ENCODE peak calls at places on chromosomes 4 and X, in ten cellular contexts. One of them, this sample, is unnamed.
A peak's percentile ranks its signal among the peaks of the same experiment; 100 is the strongest.

GRCh38 chrX:54157561-54157960 is 25.5 kb downstream of the FAM120C start:
- DNase-seq in posterior cingulate gyrus: no peak
- DNase-seq in cardiac septum: no peak
- DNase-seq in CD8-positive, alpha-beta memory T cell: no peak
- DNase-seq in mucosa of gallbladder: no peak
- DNase-seq in activated CD4-positive, alpha-beta T cell treated with anti-CD3 and anti-CD28 coated beads, Interleukin-2, amount 10 ng/mL, durations not matched to agents 24 days and 14 days: no peak
- DNase-seq in upper lobe of right lung: no peak
- DNase-seq in tibial nerve: no peak
- DNase-seq in AG08396: no peak
- DNase-seq in central memory CD4-positive, alpha-beta T cell: no peak
- DNase-seq in this sample: no peak

GRCh38 chr4:128769011-128769410 is 40.5 kb upstream of the JADE1 start:
- DNase-seq in posterior cingulate gyrus: no peak
- DNase-seq in cardiac septum: no peak
- DNase-seq in CD8-positive, alpha-beta memory T cell: no peak
- DNase-seq in mucosa of gallbladder: no peak
- DNase-seq in activated CD4-positive, alpha-beta T cell treated with anti-CD3 and anti-CD28 coated beads, Interleukin-2, amount 10 ng/mL, durations not matched to agents 24 days and 14 days: no peak
- DNase-seq in upper lobe of right lung: no peak
- DNase-seq in tibial nerve: no peak
- DNase-seq in AG08396: no peak
- DNase-seq in central memory CD4-positive, alpha-beta T cell: no peak
- DNase-seq in this sample: no peak

GRCh38 chr4:3873446-3874415 is 107.5 kb downstream of the ADRA2C start:
- DNase-seq in posterior cingulate gyrus: no peak
- DNase-seq in cardiac septum: peak; percentile 38
- DNase-seq in CD8-positive, alpha-beta memory T cell: peak; percentile 33
- DNase-seq in mucosa of gallbladder: no peak
- DNase-seq in activated CD4-positive, alpha-beta T cell treated with anti-CD3 and anti-CD28 coated beads, Interleukin-2, amount 10 ng/mL, durations not matched to agents 24 days and 14 days: no peak
- DNase-seq in upper lobe of right lung: peak; percentile 57
- DNase-seq in tibial nerve: no peak
- DNase-seq in AG08396: no peak
- DNase-seq in central memory CD4-positive, alpha-beta T cell: no peak
- DNase-seq in this sample: no peak

GRCh38 chrX:122567911-122568310 is 616.2 kb upstream of the GRIA3 start:
- DNase-seq in posterior cingulate gyrus: no peak
- DNase-seq in cardiac septum: no peak
- DNase-seq in CD8-positive, alpha-beta memory T cell: no peak
- DNase-seq in mucosa of gallbladder: no peak
- DNase-seq in activated CD4-positive, alpha-beta T cell treated with anti-CD3 and anti-CD28 coated beads, Interleukin-2, amount 10 ng/mL, durations not matched to agents 24 days and 14 days: no peak
- DNase-seq in upper lobe of right lung: no peak
- DNase-seq in tibial nerve: no peak
- DNase-seq in AG08396: no peak
- DNase-seq in central memory CD4-positive, alpha-beta T cell: no peak
- DNase-seq in this sample: no peak

GRCh38 chr4:149910177-149910576 is 94.5 kb upstream of the IQCM start:
- DNase-seq in posterior cingulate gyrus: no peak
- DNase-seq in cardiac septum: no peak
- DNase-seq in CD8-positive, alpha-beta memory T cell: no peak
- DNase-seq in mucosa of gallbladder: no peak
- DNase-seq in activated CD4-positive, alpha-beta T cell treated with anti-CD3 and anti-CD28 coated beads, Interleukin-2, amount 10 ng/mL, durations not matched to agents 24 days and 14 days: no peak
- DNase-seq in upper lobe of right lung: no peak
- DNase-seq in tibial nerve: no peak
- DNase-seq in AG08396: no peak
- DNase-seq in central memory CD4-positive, alpha-beta T cell: no peak
- DNase-seq in this sample: no peak

GRCh38 chr4:101393256-101393655 is 45.9 kb upstream of the PPP3CA start:
- DNase-seq in posterior cingulate gyrus: no peak
- DNase-seq in cardiac septum: no peak
- DNase-seq in CD8-positive, alpha-beta memory T cell: no peak
- DNase-seq in mucosa of gallbladder: no peak
- DNase-seq in activated CD4-positive, alpha-beta T cell treated with anti-CD3 and anti-CD28 coated beads, Interleukin-2, amount 10 ng/mL, durations not matched to agents 24 days and 14 days: no peak
- DNase-seq in upper lobe of right lung: no peak
- DNase-seq in tibial nerve: no peak
- DNase-seq in AG08396: peak; percentile 25
- DNase-seq in central memory CD4-positive, alpha-beta T cell: no peak
- DNase-seq in this sample: no peak

GRCh38 chr4:182067828-182068227 is 175.4 kb upstream of the TENM3 start:
- DNase-seq in posterior cingulate gyrus: no peak
- DNase-seq in cardiac septum: no peak
- DNase-seq in CD8-positive, alpha-beta memory T cell: no peak
- DNase-seq in mucosa of gallbladder: no peak
- DNase-seq in activated CD4-positive, alpha-beta T cell treated with anti-CD3 and anti-CD28 coated beads, Interleukin-2, amount 10 ng/mL, durations not matched to agents 24 days and 14 days: no peak
- DNase-seq in upper lobe of right lung: no peak
- DNase-seq in tibial nerve: no peak
- DNase-seq in AG08396: no peak
- DNase-seq in central memory CD4-positive, alpha-beta T cell: no peak
- DNase-seq in this sample: no peak

GRCh38 chr4:86957214-86957613 is 22.4 kb downstream of the AFF1 start:
- DNase-seq in posterior cingulate gyrus: no peak
- DNase-seq in cardiac septum: no peak
- DNase-seq in CD8-positive, alpha-beta memory T cell: no peak
- DNase-seq in mucosa of gallbladder: no peak
- DNase-seq in activated CD4-positive, alpha-beta T cell treated with anti-CD3 and anti-CD28 coated beads, Interleukin-2, amount 10 ng/mL, durations not matched to agents 24 days and 14 days: no peak
- DNase-seq in upper lobe of right lung: no peak
- DNase-seq in tibial nerve: no peak
- DNase-seq in AG08396: peak; percentile 50
- DNase-seq in central memory CD4-positive, alpha-beta T cell: no peak
- DNase-seq in this sample: no peak

GRCh38 chr4:76178296-76178695 is 30.1 kb upstream of the NUP54 start:
- DNase-seq in posterior cingulate gyrus: no peak
- DNase-seq in cardiac septum: no peak
- DNase-seq in CD8-positive, alpha-beta memory T cell: no peak
- DNase-seq in mucosa of gallbladder: no peak
- DNase-seq in activated CD4-positive, alpha-beta T cell treated with anti-CD3 and anti-CD28 coated beads, Interleukin-2, amount 10 ng/mL, durations not matched to agents 24 days and 14 days: no peak
- DNase-seq in upper lobe of right lung: no peak
- DNase-seq in tibial nerve: no peak
- DNase-seq in AG08396: no peak
- DNase-seq in central memory CD4-positive, alpha-beta T cell: no peak
- DNase-seq in this sample: no peak

GRCh38 chrX:9316096-9316495 is 148.8 kb upstream of the TBL1X start:
- DNase-seq in posterior cingulate gyrus: no peak
- DNase-seq in cardiac septum: no peak
- DNase-seq in CD8-positive, alpha-beta memory T cell: no peak
- DNase-seq in mucosa of gallbladder: peak; percentile 36
- DNase-seq in activated CD4-positive, alpha-beta T cell treated with anti-CD3 and anti-CD28 coated beads, Interleukin-2, amount 10 ng/mL, durations not matched to agents 24 days and 14 days: no peak
- DNase-seq in upper lobe of right lung: no peak
- DNase-seq in tibial nerve: no peak
- DNase-seq in AG08396: no peak
- DNase-seq in central memory CD4-positive, alpha-beta T cell: no peak
- DNase-seq in this sample: no peak

GRCh38 chr4:145487626-145488025 is 6.0 kb downstream of the SMAD1 start:
- DNase-seq in posterior cingulate gyrus: no peak
- DNase-seq in cardiac septum: no peak
- DNase-seq in CD8-positive, alpha-beta memory T cell: no peak
- DNase-seq in mucosa of gallbladder: no peak
- DNase-seq in activated CD4-positive, alpha-beta T cell treated with anti-CD3 and anti-CD28 coated beads, Interleukin-2, amount 10 ng/mL, durations not matched to agents 24 days and 14 days: peak; percentile 67
- DNase-seq in upper lobe of right lung: no peak
- DNase-seq in tibial nerve: no peak
- DNase-seq in AG08396: no peak
- DNase-seq in central memory CD4-positive, alpha-beta T cell: no peak
- DNase-seq in this sample: no peak

GRCh38 chr4:108081251-108081650 is 87.5 kb downstream of the LEF1 start:
- DNase-seq in posterior cingulate gyrus: no peak
- DNase-seq in cardiac septum: no peak
- DNase-seq in CD8-positive, alpha-beta memory T cell: no peak
- DNase-seq in mucosa of gallbladder: no peak
- DNase-seq in activated CD4-positive, alpha-beta T cell treated with anti-CD3 and anti-CD28 coated beads, Interleukin-2, amount 10 ng/mL, durations not matched to agents 24 days and 14 days: peak; percentile 74
- DNase-seq in upper lobe of right lung: no peak
- DNase-seq in tibial nerve: no peak
- DNase-seq in AG08396: no peak
- DNase-seq in central memory CD4-positive, alpha-beta T cell: peak; percentile 3
- DNase-seq in this sample: no peak

GRCh38 chrX:148960060-148960459 is 459.6 kb downstream of the AFF2 start:
- DNase-seq in posterior cingulate gyrus: no peak
- DNase-seq in cardiac septum: no peak
- DNase-seq in CD8-positive, alpha-beta memory T cell: no peak
- DNase-seq in mucosa of gallbladder: peak; percentile 43
- DNase-seq in activated CD4-positive, alpha-beta T cell treated with anti-CD3 and anti-CD28 coated beads, Interleukin-2, amount 10 ng/mL, durations not matched to agents 24 days and 14 days: no peak
- DNase-seq in upper lobe of right lung: no peak
- DNase-seq in tibial nerve: no peak
- DNase-seq in AG08396: no peak
- DNase-seq in central memory CD4-positive, alpha-beta T cell: no peak
- DNase-seq in this sample: no peak

GRCh38 chr4:28686618-28687017 is 1826.0 kb downstream of the STIM2 start:
- DNase-seq in posterior cingulate gyrus: peak; percentile 25
- DNase-seq in cardiac septum: no peak
- DNase-seq in CD8-positive, alpha-beta memory T cell: no peak
- DNase-seq in mucosa of gallbladder: no peak
- DNase-seq in activated CD4-positive, alpha-beta T cell treated with anti-CD3 and anti-CD28 coated beads, Interleukin-2, amount 10 ng/mL, durations not matched to agents 24 days and 14 days: no peak
- DNase-seq in upper lobe of right lung: no peak
- DNase-seq in tibial nerve: no peak
- DNase-seq in AG08396: peak; percentile 3
- DNase-seq in central memory CD4-positive, alpha-beta T cell: no peak
- DNase-seq in this sample: no peak

GRCh38 chrX:35166023-35166422 is 223.4 kb downstream of the FAM47B start:
- DNase-seq in posterior cingulate gyrus: no peak
- DNase-seq in cardiac septum: no peak
- DNase-seq in CD8-positive, alpha-beta memory T cell: no peak
- DNase-seq in mucosa of gallbladder: no peak
- DNase-seq in activated CD4-positive, alpha-beta T cell treated with anti-CD3 and anti-CD28 coated beads, Interleukin-2, amount 10 ng/mL, durations not matched to agents 24 days and 14 days: no peak
- DNase-seq in upper lobe of right lung: no peak
- DNase-seq in tibial nerve: no peak
- DNase-seq in AG08396: no peak
- DNase-seq in central memory CD4-positive, alpha-beta T cell: no peak
- DNase-seq in this sample: no peak

GRCh38 chrX:68697036-68697435 is 49.6 kb downstream of the STARD8 start:
- DNase-seq in posterior cingulate gyrus: no peak
- DNase-seq in cardiac septum: no peak
- DNase-seq in CD8-positive, alpha-beta memory T cell: no peak
- DNase-seq in mucosa of gallbladder: no peak
- DNase-seq in activated CD4-positive, alpha-beta T cell treated with anti-CD3 and anti-CD28 coated beads, Interleukin-2, amount 10 ng/mL, durations not matched to agents 24 days and 14 days: no peak
- DNase-seq in upper lobe of right lung: no peak
- DNase-seq in tibial nerve: no peak
- DNase-seq in AG08396: no peak
- DNase-seq in central memory CD4-positive, alpha-beta T cell: no peak
- DNase-seq in this sample: no peak

GRCh38 chr4:183576701-183577100 is 71.8 kb downstream of the ING2 start:
- DNase-seq in posterior cingulate gyrus: no peak
- DNase-seq in cardiac septum: no peak
- DNase-seq in CD8-positive, alpha-beta memory T cell: no peak
- DNase-seq in mucosa of gallbladder: no peak
- DNase-seq in activated CD4-positive, alpha-beta T cell treated with anti-CD3 and anti-CD28 coated beads, Interleukin-2, amount 10 ng/mL, durations not matched to agents 24 days and 14 days: no peak
- DNase-seq in upper lobe of right lung: no peak
- DNase-seq in tibial nerve: no peak
- DNase-seq in AG08396: no peak
- DNase-seq in central memory CD4-positive, alpha-beta T cell: no peak
- DNase-seq in this sample: no peak

GRCh38 chr4:184649971-184650855 is 675 bp downstream of the PRIMPOL start:
- DNase-seq in posterior cingulate gyrus: no peak
- DNase-seq in cardiac septum: no peak
- DNase-seq in CD8-positive, alpha-beta memory T cell: peak; percentile 49
- DNase-seq in mucosa of gallbladder: no peak
- DNase-seq in activated CD4-positive, alpha-beta T cell treated with anti-CD3 and anti-CD28 coated beads, Interleukin-2, amount 10 ng/mL, durations not matched to agents 24 days and 14 days: peak; percentile 55
- DNase-seq in upper lobe of right lung: no peak
- DNase-seq in tibial nerve: no peak
- DNase-seq in AG08396: peak; percentile 25
- DNase-seq in central memory CD4-positive, alpha-beta T cell: no peak
- DNase-seq in this sample: no peak

GRCh38 chr4:168498259-168498658 is 1.4 kb downstream of the PALLD start:
- DNase-seq in posterior cingulate gyrus: no peak
- DNase-seq in cardiac septum: no peak
- DNase-seq in CD8-positive, alpha-beta memory T cell: no peak
- DNase-seq in mucosa of gallbladder: no peak
- DNase-seq in activated CD4-positive, alpha-beta T cell treated with anti-CD3 and anti-CD28 coated beads, Interleukin-2, amount 10 ng/mL, durations not matched to agents 24 days and 14 days: no peak
- DNase-seq in upper lobe of right lung: no peak
- DNase-seq in tibial nerve: no peak
- DNase-seq in AG08396: no peak
- DNase-seq in central memory CD4-positive, alpha-beta T cell: no peak
- DNase-seq in this sample: no peak

GRCh38 chr4:32455231-32455630 is 1735.1 kb downstream of the PCDH7 start:
- DNase-seq in posterior cingulate gyrus: no peak
- DNase-seq in cardiac septum: no peak
- DNase-seq in CD8-positive, alpha-beta memory T cell: no peak
- DNase-seq in mucosa of gallbladder: no peak
- DNase-seq in activated CD4-positive, alpha-beta T cell treated with anti-CD3 and anti-CD28 coated beads, Interleukin-2, amount 10 ng/mL, durations not matched to agents 24 days and 14 days: no peak
- DNase-seq in upper lobe of right lung: no peak
- DNase-seq in tibial nerve: no peak
- DNase-seq in AG08396: no peak
- DNase-seq in central memory CD4-positive, alpha-beta T cell: no peak
- DNase-seq in this sample: no peak

GRCh38 chr4:132240094-132240493 is 909.0 kb upstream of the PCDH10 start:
- DNase-seq in posterior cingulate gyrus: no peak
- DNase-seq in cardiac septum: no peak
- DNase-seq in CD8-positive, alpha-beta memory T cell: no peak
- DNase-seq in mucosa of gallbladder: no peak
- DNase-seq in activated CD4-positive, alpha-beta T cell treated with anti-CD3 and anti-CD28 coated beads, Interleukin-2, amount 10 ng/mL, durations not matched to agents 24 days and 14 days: no peak
- DNase-seq in upper lobe of right lung: no peak
- DNase-seq in tibial nerve: no peak
- DNase-seq in AG08396: no peak
- DNase-seq in central memory CD4-positive, alpha-beta T cell: no peak
- DNase-seq in this sample: no peak

GRCh38 chr4:98929341-98930267 is 671 bp upstream of the EIF4E start:
- DNase-seq in posterior cingulate gyrus: peak; percentile 34
- DNase-seq in cardiac septum: peak; percentile 77
- DNase-seq in CD8-positive, alpha-beta memory T cell: peak; percentile 67
- DNase-seq in mucosa of gallbladder: peak; percentile 71
- DNase-seq in activated CD4-positive, alpha-beta T cell treated with anti-CD3 and anti-CD28 coated beads, Interleukin-2, amount 10 ng/mL, durations not matched to agents 24 days and 14 days: peak; percentile 85
- DNase-seq in upper lobe of right lung: peak; percentile 82
- DNase-seq in tibial nerve: no peak
- DNase-seq in AG08396: peak; percentile 82
- DNase-seq in central memory CD4-positive, alpha-beta T cell: peak; percentile 27
- DNase-seq in this sample: no peak

GRCh38 chr4:184819786-184820185 is 6.0 kb downstream of the ACSL1 start:
- DNase-seq in posterior cingulate gyrus: no peak
- DNase-seq in cardiac septum: no peak
- DNase-seq in CD8-positive, alpha-beta memory T cell: no peak
- DNase-seq in mucosa of gallbladder: no peak
- DNase-seq in activated CD4-positive, alpha-beta T cell treated with anti-CD3 and anti-CD28 coated beads, Interleukin-2, amount 10 ng/mL, durations not matched to agents 24 days and 14 days: no peak
- DNase-seq in upper lobe of right lung: no peak
- DNase-seq in tibial nerve: no peak
- DNase-seq in AG08396: no peak
- DNase-seq in central memory CD4-positive, alpha-beta T cell: no peak
- DNase-seq in this sample: no peak

GRCh38 chr4:154497901-154498300 is 6.3 kb upstream of the DCHS2 start:
- DNase-seq in posterior cingulate gyrus: no peak
- DNase-seq in cardiac septum: no peak
- DNase-seq in CD8-positive, alpha-beta memory T cell: no peak
- DNase-seq in mucosa of gallbladder: no peak
- DNase-seq in activated CD4-positive, alpha-beta T cell treated with anti-CD3 and anti-CD28 coated beads, Interleukin-2, amount 10 ng/mL, durations not matched to agents 24 days and 14 days: no peak
- DNase-seq in upper lobe of right lung: no peak
- DNase-seq in tibial nerve: no peak
- DNase-seq in AG08396: no peak
- DNase-seq in central memory CD4-positive, alpha-beta T cell: no peak
- DNase-seq in this sample: no peak

GRCh38 chrX:153413731-153414130 is 2.5 kb downstream of the ZFP92 start:
- DNase-seq in posterior cingulate gyrus: no peak
- DNase-seq in cardiac septum: peak; percentile 35
- DNase-seq in CD8-positive, alpha-beta memory T cell: no peak
- DNase-seq in mucosa of gallbladder: no peak
- DNase-seq in activated CD4-positive, alpha-beta T cell treated with anti-CD3 and anti-CD28 coated beads, Interleukin-2, amount 10 ng/mL, durations not matched to agents 24 days and 14 days: no peak
- DNase-seq in upper lobe of right lung: no peak
- DNase-seq in tibial nerve: no peak
- DNase-seq in AG08396: no peak
- DNase-seq in central memory CD4-positive, alpha-beta T cell: no peak
- DNase-seq in this sample: no peak

GRCh38 chrX:55919367-55920221 is 202.0 kb downstream of the RRAGB start:
- DNase-seq in posterior cingulate gyrus: no peak
- DNase-seq in cardiac septum: no peak
- DNase-seq in CD8-positive, alpha-beta memory T cell: no peak
- DNase-seq in mucosa of gallbladder: no peak
- DNase-seq in activated CD4-positive, alpha-beta T cell treated with anti-CD3 and anti-CD28 coated beads, Interleukin-2, amount 10 ng/mL, durations not matched to agents 24 days and 14 days: no peak
- DNase-seq in upper lobe of right lung: no peak
- DNase-seq in tibial nerve: no peak
- DNase-seq in AG08396: no peak
- DNase-seq in central memory CD4-positive, alpha-beta T cell: no peak
- DNase-seq in this sample: no peak

GRCh38 chr4:102439835-102440234 is 61.3 kb upstream of the NFKB1 start:
- DNase-seq in posterior cingulate gyrus: no peak
- DNase-seq in cardiac septum: no peak
- DNase-seq in CD8-positive, alpha-beta memory T cell: no peak
- DNase-seq in mucosa of gallbladder: no peak
- DNase-seq in activated CD4-positive, alpha-beta T cell treated with anti-CD3 and anti-CD28 coated beads, Interleukin-2, amount 10 ng/mL, durations not matched to agents 24 days and 14 days: no peak
- DNase-seq in upper lobe of right lung: no peak
- DNase-seq in tibial nerve: no peak
- DNase-seq in AG08396: peak; percentile 53
- DNase-seq in central memory CD4-positive, alpha-beta T cell: no peak
- DNase-seq in this sample: no peak

GRCh38 chrX:22520128-22520828 is 247.6 kb downstream of the CBLL2 start:
- DNase-seq in posterior cingulate gyrus: no peak
- DNase-seq in cardiac septum: no peak
- DNase-seq in CD8-positive, alpha-beta memory T cell: no peak
- DNase-seq in mucosa of gallbladder: no peak
- DNase-seq in activated CD4-positive, alpha-beta T cell treated with anti-CD3 and anti-CD28 coated beads, Interleukin-2, amount 10 ng/mL, durations not matched to agents 24 days and 14 days: no peak
- DNase-seq in upper lobe of right lung: no peak
- DNase-seq in tibial nerve: no peak
- DNase-seq in AG08396: no peak
- DNase-seq in central memory CD4-positive, alpha-beta T cell: no peak
- DNase-seq in this sample: no peak